ENCODE peak calls at places on chromosomes 3 and 15, in six cellular contexts. O is mammary epithelial cell, J is colonic mucosa, Z is epithelial cell of esophagus, S is T-helper 22 cell, D is T-helper 2 cell. G is an unnamed sample.

GRCh38 chr15:30962079-30962478 is 29.3 kb downstream of the MTMR10 start:
- DNase-seq in O (peak), J (no peak), Z (peak), S (no peak), D (no peak), G (no peak)

GRCh38 chr15:88620995-88621772 is at the start of gene AEN:
- DNase-seq in O (peak), J (peak), Z (peak), S (peak), D (peak), G (peak)

GRCh38 chr15:51341366-51342248 is at the start of gene GLDN:
- DNase-seq in O (peak), J (peak), Z (peak), S (no peak), D (no peak), G (no peak)

GRCh38 chr3:50600841-50601591 is 10.6 kb downstream of the CISH start:
- DNase-seq in O (peak), J (peak), Z (peak), S (peak), D (no peak), G (peak)

GRCh38 chr15:77417642-77418041 is 2.3 kb downstream of the PEAK1 start:
- DNase-seq in O (no peak), J (no peak), Z (no peak), S (no peak), D (no peak), G (no peak)

GRCh38 chr3:3927198-3927597 is 128.0 kb downstream of the LRRN1 start:
- DNase-seq in O (no peak), J (no peak), Z (no peak), S (no peak), D (no peak), G (no peak)

GRCh38 chr3:167750273-167750971 is 14.9 kb downstream of the SERPINI1 start:
- DNase-seq in O (no peak), J (no peak), Z (no peak), S (no peak), D (no peak), G (no peak)

GRCh38 chr15:68821898-68822380 is 1.2 kb upstream of the ANP32A start:
- DNase-seq in O (peak), J (peak), Z (peak), S (no peak), D (no peak), G (no peak)

GRCh38 chr15:70017796-70018195 is 79.9 kb downstream of the TLE3 start:
- DNase-seq in O (no peak), J (no peak), Z (no peak), S (no peak), D (no peak), G (no peak)